ENCODE peak calls at places on chromosomes 3 and 15, in four cellular contexts. N is GM23248, O is left ventricle myocardium inferior, I is heart left ventricle. J is an unnamed sample.

GRCh38 chr15:73984208-73984979 is 7.7 kb downstream of the STOML1 start:
- DNase-seq in N (peak; percentile 29), O (no peak), I (no peak), J (no peak)

GRCh38 chr15:76196286-76196948 is 114.9 kb downstream of the ETFA start:
- DNase-seq in N (peak; percentile 93), O (peak; percentile 46), I (peak; percentile 71), J (peak; percentile 76)

GRCh38 chr3:170469151-170470062 is 50.7 kb downstream of the CLDN11 start:
- DNase-seq in N (peak; percentile 65), O (no peak), I (no peak), J (no peak)

GRCh38 chr15:67945951-67946700 is 106.3 kb upstream of the RNU6-1 start:
- DNase-seq in N (peak; percentile 31), O (no peak), I (no peak), J (no peak)

GRCh38 chr15:69973102-69973714 is 124.5 kb downstream of the TLE3 start:
- DNase-seq in N (peak; percentile 65), O (no peak), I (no peak), J (no peak)

GRCh38 chr3:190092250-190092649 is 28.4 kb downstream of the P3H2 start:
- DNase-seq in N (peak; percentile 76), O (no peak), I (no peak), J (no peak)

GRCh38 chr15:57138260-57138895 is 219.9 kb downstream of the TCF12 start:
- DNase-seq in N (peak; percentile 67), O (no peak), I (no peak), J (no peak)

GRCh38 chr3:126398423-126399347 is 4.0 kb downstream of the CFAP100 start:
- DNase-seq in N (no peak), O (no peak), I (no peak), J (no peak)

GRCh38 chr3:138768126-138768525 is 66.6 kb downstream of the PIK3CB start:
- DNase-seq in N (no peak), O (no peak), I (no peak), J (no peak)

GRCh38 chr3:17412950-17413530 is 329.4 kb downstream of the TBC1D5 start:
- DNase-seq in N (peak; percentile 73), O (no peak), I (no peak), J (no peak)

GRCh38 chr3:152737021-152737908 is 97.7 kb upstream of the P2RY1 start:
- DNase-seq in N (peak; percentile 91), O (no peak), I (peak; percentile 33), J (no peak)

GRCh38 chr15:29059871-29060640 is 174.3 kb downstream of the APBA2 start:
- DNase-seq in N (no peak), O (no peak), I (no peak), J (no peak)

GRCh38 chr3:182309120-182309519 is 484.2 kb upstream of the ATP11B start:
- DNase-seq in N (no peak), O (no peak), I (no peak), J (no peak)

GRCh38 chr15:60589253-60589652 is 110.3 kb upstream of the ICE2 start:
- DNase-seq in N (no peak), O (no peak), I (no peak), J (no peak)

GRCh38 chr15:60635507-60636352 is 156.8 kb upstream of the ICE2 start:
- DNase-seq in N (no peak), O (no peak), I (no peak), J (no peak)

GRCh38 chr3:99700637-99701268 is 62.4 kb downstream of the COL8A1 start:
- DNase-seq in N (peak; percentile 74), O (no peak), I (no peak), J (no peak)

GRCh38 chr3:49924683-49925082 is 4.9 kb downstream of the MON1A start:
- DNase-seq in N (peak; percentile 82), O (no peak), I (no peak), J (no peak)

GRCh38 chr3:112002458-112002971 is 3.8 kb downstream of the TAGLN3 start:
- DNase-seq in N (peak; percentile 64), O (no peak), I (no peak), J (no peak)

GRCh38 chr3:142916611-142917010 is 27.7 kb upstream of the PCOLCE2 start:
- DNase-seq in N (peak; percentile 49), O (no peak), I (no peak), J (no peak)

GRCh38 chr3:135229018-135229495 is 434.0 kb downstream of the EPHB1 start:
- DNase-seq in N (no peak), O (no peak), I (peak; percentile 48), J (no peak)

GRCh38 chr3:9750556-9751411 is 1.0 kb downstream of the OGG1 start:
- DNase-seq in N (peak; percentile 64), O (no peak), I (no peak), J (no peak)

GRCh38 chr3:120147072-120147871 is 53.0 kb upstream of the GSK3B start:
- DNase-seq in N (no peak), O (no peak), I (no peak), J (no peak)

GRCh38 chr15:85380860-85381535 is 595 bp downstream of the AKAP13 start:
- DNase-seq in N (peak; percentile 74), O (peak; percentile 59), I (peak; percentile 70), J (peak; percentile 64)

GRCh38 chr15:91214675-91215590 is 114.9 kb downstream of the SV2B start:
- DNase-seq in N (no peak), O (no peak), I (no peak), J (no peak)

GRCh38 chr3:69888040-69888945 is 111.2 kb upstream of the SAMMSON start:
- DNase-seq in N (no peak), O (no peak), I (no peak), J (no peak)

GRCh38 chr3:59607628-59608027 is 557.8 kb upstream of the CFAP20DC start:
- DNase-seq in N (peak; percentile 38), O (no peak), I (no peak), J (no peak)

GRCh38 chr15:33360876-33361275 is 50.1 kb downstream of the RYR3 start:
- DNase-seq in N (no peak), O (peak; percentile 48), I (peak; percentile 39), J (no peak)
- H3K4me1 ChIP-seq in N (no peaks in the 10 kb centered on the region), O (no peaks in the 10 kb centered on the region), I (no peaks in the 10 kb centered on the region), J (no peaks in the 10 kb centered on the region)

GRCh38 chr15:98666441-98666840 is 18.1 kb downstream of the IGF1R start:
- DNase-seq in N (no peak), O (no peak), I (no peak), J (no peak)
- H3K4me1 ChIP-seq in N (peaks cover 32% of the 10 kb centered on the region), O (peaks cover 100% of the 10 kb centered on the region), I (peaks cover 61% of the 10 kb centered on the region), J (peaks cover 44% of the 10 kb centered on the region)

GRCh38 chr3:103271575-103271974 is 836.8 kb downstream of the ZPLD1 start:
- DNase-seq in N (no peak), O (no peak), I (no peak), J (no peak)
- H3K4me1 ChIP-seq in N (no peaks in the 10 kb centered on the region), O (no peaks in the 10 kb centered on the region), I (no peaks in the 10 kb centered on the region), J (no peaks in the 10 kb centered on the region)

DNA sequence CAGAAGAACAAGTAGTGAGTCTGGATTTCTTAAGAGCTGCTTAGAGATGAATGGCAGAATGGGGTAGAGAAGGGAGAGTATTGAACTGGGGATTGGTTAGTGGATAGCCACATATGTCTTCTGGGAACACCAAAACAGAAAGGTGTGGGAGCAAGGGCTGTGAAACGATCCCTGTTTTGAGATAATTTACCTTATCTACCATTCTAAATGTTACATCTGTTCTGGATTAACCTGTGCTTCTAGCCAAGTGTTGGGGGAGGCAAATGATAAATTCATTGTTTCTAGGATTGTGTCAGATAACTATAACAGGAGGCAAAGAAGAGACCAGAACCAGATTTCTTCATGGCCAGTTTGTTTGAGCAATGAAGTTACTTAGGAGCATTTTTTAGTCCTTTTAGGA is 8.4 kb downstream of the NR1D2 start:
- DNase-seq in N (no peak), O (no peak), I (no peak), J (no peak)
- H3K4me1 ChIP-seq in N (peaks cover 7% of the 10 kb centered on the region), O (peaks cover 84% of the 10 kb centered on the region), I (peaks cover 76% of the 10 kb centered on the region), J (peaks cover 22% of the 10 kb centered on the region)

GRCh38 chr3:187102073-187102634 is 37.1 kb downstream of the RPL39L start:
- DNase-seq in N (peak; percentile 2), O (no peak), I (no peak), J (no peak)

GRCh38 chr3:187103251-187103650 is 36.0 kb downstream of the RPL39L start:
- DNase-seq in N (no peak), O (no peak), I (no peak), J (no peak)

GRCh38 chr3:187101184-187102072 is 37.9 kb downstream of the RPL39L start:
- DNase-seq in N (peak; percentile 56), O (peak; percentile 84), I (peak; percentile 83), J (peak; percentile 52)

GRCh38 chr3:187104342-187104741 is 35.0 kb downstream of the RPL39L start:
- DNase-seq in N (no peak), O (peak; percentile 24), I (no peak), J (no peak)

GRCh38 chr3:187098925-187099512 is 40.3 kb downstream of the RPL39L start:
- DNase-seq in N (no peak), O (no peak), I (no peak), J (no peak)
- H3K4me1 ChIP-seq in N (peaks cover 4% of the 10 kb centered on the region), O (peaks cover 31% of the 10 kb centered on the region), I (peaks cover 22% of the 10 kb centered on the region), J (peaks cover 1% of the 10 kb centered on the region)